ENCODE peak calls at places on chromosomes 7 and 10, in nine cellular contexts. C is astrocyte of the spinal cord; Q is left lung; Z is prostate gland; K is CD8-positive, alpha-beta memory T cell; S is NT2/D1; D is HCT116; M is AG09309; B is IMR-90. U is an unnamed sample.

GRCh38 chr10:100186253-100186780 is 488 bp upstream of the ERLIN1 start:
- DNase-seq in B (peak), Z (peak), M (no peak), Q (peak), D (no peak), C (no peak), S (no peak), K (no peak), U (no peak)

GRCh38 chr7:99953649-99954048 is 22.2 kb downstream of the AZGP1 start:
- DNase-seq in M (peak), D (no peak), Q (peak), C (no peak), S (no peak), B (peak), K (no peak), Z (peak), U (no peak)

GRCh38 chr7:33728779-33729646 is 176.3 kb upstream of the BMPER start:
- DNase-seq in D (no peak), Q (no peak), K (no peak), B (no peak), C (no peak), S (no peak), M (no peak), Z (no peak), U (no peak)

GRCh38 chr10:282294-283139 is 147.3 kb downstream of the ZMYND11 start:
- DNase-seq in B (peak), S (no peak), Z (no peak), C (peak), M (no peak), D (no peak), K (no peak), Q (no peak), U (no peak)

GRCh38 chr10:95242581-95243317 is 48.1 kb downstream of the PDLIM1 start:
- DNase-seq in Z (no peak), B (peak), Q (no peak), C (peak), S (peak), D (no peak), M (peak), K (no peak), U (no peak)

GRCh38 chr7:141381794-141382453 is 169.3 kb upstream of the AGK start:
- DNase-seq in Z (no peak), K (no peak), C (no peak), M (no peak), Q (no peak), D (no peak), S (no peak), B (no peak), U (no peak)

GRCh38 chr7:114345494-114345893 is 69.1 kb upstream of the FOXP2 start:
- DNase-seq in M (no peak), D (no peak), C (peak), Z (no peak), K (no peak), S (no peak), Q (no peak), B (peak), U (no peak)

GRCh38 chr7:13282377-13282980 is 595.0 kb downstream of the ARL4A start:
- DNase-seq in Q (no peak), S (no peak), K (no peak), M (no peak), Z (no peak), D (peak), C (peak), B (peak), U (no peak)

GRCh38 chr10:69215405-69216176 is 4.5 kb upstream of the HKDC1 start:
- DNase-seq in C (no peak), Z (no peak), D (no peak), M (no peak), Q (no peak), S (no peak), B (no peak), K (no peak), U (no peak)

GRCh38 chr10:67386260-67386659 is 309.7 kb downstream of the CTNNA3 start:
- DNase-seq in S (no peak), B (no peak), K (no peak), C (peak), Q (no peak), M (no peak), D (no peak), Z (no peak), U (no peak)

GRCh38 chr10:24617771-24618396 is 105.8 kb downstream of the ARHGAP21 start:
- DNase-seq in C (peak), M (no peak), Q (no peak), K (peak), B (peak), D (peak), Z (peak), S (peak), U (peak)

GRCh38 chr7:66283003-66283920 is 78.1 kb downstream of the TPST1 start:
- DNase-seq in M (peak), C (peak), Z (no peak), K (no peak), B (peak), S (no peak), Q (no peak), D (peak), U (no peak)

GRCh38 chr10:51001587-51001986 is 72.7 kb upstream of the PRKG1 start:
- DNase-seq in Z (no peak), C (peak), K (no peak), Q (no peak), D (no peak), M (no peak), S (no peak), B (no peak), U (no peak)

GRCh38 chr7:14988941-14989340 is 86.4 kb upstream of the DGKB start:
- DNase-seq in C (no peak), M (peak), S (no peak), Q (no peak), Z (no peak), K (no peak), B (no peak), D (no peak), U (no peak)

GRCh38 chr10:48448796-48449195 is 142.3 kb downstream of the MAPK8 start:
- DNase-seq in Z (no peak), C (peak), Q (no peak), B (peak), S (no peak), D (no peak), M (no peak), K (no peak), U (no peak)

GRCh38 chr10:132282667-132283603 is 24.8 kb downstream of the STK32C start:
- DNase-seq in Z (no peak), M (no peak), S (no peak), K (no peak), B (no peak), D (no peak), C (no peak), Q (no peak), U (no peak)

GRCh38 chr10:42975558-42976352 is 101.1 kb upstream of the RET start:
- DNase-seq in B (no peak), M (no peak), Q (peak), S (no peak), D (peak), Z (no peak), C (no peak), K (no peak), U (no peak)

GRCh38 chr10:95545981-95546380 is 15.2 kb downstream of the SORBS1 start:
- DNase-seq in Q (no peak), Z (no peak), C (no peak), M (no peak), D (no peak), K (no peak), S (no peak), B (no peak), U (no peak)

GRCh38 chr10:30709229-30709628 is 79.7 kb upstream of the LYZL2 start:
- DNase-seq in S (no peak), B (no peak), Q (no peak), C (no peak), M (no peak), Z (no peak), D (no peak), K (no peak), U (no peak)

GRCh38 chr7:26863504-26864308 is 684 bp downstream of the SKAP2 start:
- DNase-seq in Z (no peak), M (no peak), S (peak), Q (no peak), K (peak), D (peak), C (peak), B (peak), U (peak)

GRCh38 chr10:94107191-94107590 is 113.5 kb downstream of the PLCE1 start:
- DNase-seq in B (no peak), S (no peak), K (no peak), Q (no peak), M (no peak), Z (no peak), D (no peak), C (no peak), U (no peak)

GRCh38 chr10:126080303-126080825 is 184.0 kb downstream of the FANK1 start:
- DNase-seq in Z (no peak), D (no peak), S (no peak), B (no peak), M (no peak), Q (no peak), K (no peak), C (peak), U (no peak)

GRCh38 chr7:100835903-100836811 is 8.8 kb upstream of the EPHB4 start:
- DNase-seq in B (no peak), C (no peak), Z (peak), M (no peak), S (peak), Q (peak), K (no peak), D (no peak), U (no peak)

DNA sequence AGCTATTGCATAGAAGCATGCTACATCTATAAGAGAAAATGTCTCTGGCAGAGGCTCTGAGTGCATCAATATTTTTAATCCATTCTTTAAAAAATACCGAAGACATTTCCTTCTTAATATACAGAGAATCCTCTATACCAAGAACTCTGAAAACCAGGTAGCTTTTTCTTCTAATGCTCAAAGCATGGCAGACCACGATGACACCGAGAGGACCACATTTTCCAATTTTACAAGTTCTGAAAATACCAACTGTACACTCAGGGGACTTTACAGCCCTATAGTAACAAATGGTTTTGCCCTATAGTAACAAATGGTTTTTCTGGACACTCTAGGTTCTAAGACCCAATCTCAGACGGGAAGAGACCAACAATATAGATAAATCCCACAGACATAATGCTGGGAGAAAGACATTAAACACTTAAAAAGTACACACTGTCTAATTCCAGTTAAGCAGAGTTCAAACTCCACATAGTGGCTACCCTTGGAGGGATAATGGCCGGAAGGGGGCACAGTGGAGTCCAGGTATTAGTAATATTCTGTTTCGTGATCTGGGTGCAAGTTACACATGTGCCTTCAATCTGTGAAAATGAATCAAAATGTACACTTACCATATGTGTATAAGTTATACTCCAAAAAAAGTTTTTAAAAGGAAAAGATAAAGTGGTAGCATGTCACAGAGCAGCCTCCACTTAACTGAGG is 26.2 kb downstream of the CCDC6 start:
- DNase-seq in K (no peak), Q (no peak), Z (no peak), B (no peak), M (no peak), D (no peak), C (no peak), S (no peak), U (no peak)
- H3K4me3 ChIP-seq in K (peak), Q (no peak), Z (no peak), B (no peak), M (no peak), D (no peak), C (no peak), S (no peak), U (peak)

DNA sequence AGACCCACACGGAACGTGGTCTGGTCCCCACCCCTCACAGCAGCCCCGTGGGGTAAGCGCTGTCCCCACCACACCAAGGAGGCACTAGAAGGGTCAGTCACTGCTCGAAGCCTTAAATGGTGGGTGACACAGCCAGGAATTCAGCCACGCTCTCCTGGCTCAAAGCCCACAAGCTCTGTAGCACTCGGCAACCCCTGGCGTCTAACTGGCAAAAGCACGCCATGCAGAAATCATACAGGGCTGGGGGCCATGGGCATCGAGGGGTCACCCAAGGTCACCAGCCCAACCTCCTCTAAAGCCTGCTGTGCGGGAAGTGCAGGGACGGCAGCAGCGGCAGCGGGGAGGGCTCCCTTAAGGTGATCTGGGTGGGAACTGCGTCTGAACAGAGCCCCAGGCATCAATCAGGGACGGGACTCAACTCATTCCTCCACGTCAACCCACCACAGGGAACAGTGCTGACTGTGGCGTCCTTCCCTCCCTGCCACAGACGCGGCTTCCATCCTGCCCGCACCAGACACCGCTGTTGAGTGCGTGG is 7.8 kb downstream of the GPER1 start:
- DNase-seq in D (no peak), B (no peak), Z (no peak), Q (no peak), K (no peak), S (no peak), C (peak), M (no peak), U (no peak)
- H3K4me3 ChIP-seq in D (no peak), B (no peak), Z (no peak), Q (no peak), K (no peak), S (no peak), C (no peak), M (no peak), U (no peak)

GRCh38 chr7:23476286-23477169 is 6.2 kb upstream of the IGF2BP3 start:
- DNase-seq in S (no peak), C (no peak), Q (no peak), D (no peak), K (no peak), Z (no peak), M (no peak), B (no peak), U (no peak)
- H3K4me3 ChIP-seq in S (peak), C (no peak), Q (no peak), D (no peak), K (no peak), Z (no peak), M (no peak), B (no peak), U (peak)

GRCh38 chr7:116512524-116513188 is 12.2 kb upstream of the CAV1 start:
- DNase-seq in D (no peak), B (peak), K (no peak), Q (no peak), Z (no peak), S (no peak), C (no peak), M (no peak), U (no peak)
- H3K4me3 ChIP-seq in D (peak), B (no peak), K (no peak), Q (no peak), Z (no peak), S (no peak), C (no peak), M (no peak), U (peak)

DNA sequence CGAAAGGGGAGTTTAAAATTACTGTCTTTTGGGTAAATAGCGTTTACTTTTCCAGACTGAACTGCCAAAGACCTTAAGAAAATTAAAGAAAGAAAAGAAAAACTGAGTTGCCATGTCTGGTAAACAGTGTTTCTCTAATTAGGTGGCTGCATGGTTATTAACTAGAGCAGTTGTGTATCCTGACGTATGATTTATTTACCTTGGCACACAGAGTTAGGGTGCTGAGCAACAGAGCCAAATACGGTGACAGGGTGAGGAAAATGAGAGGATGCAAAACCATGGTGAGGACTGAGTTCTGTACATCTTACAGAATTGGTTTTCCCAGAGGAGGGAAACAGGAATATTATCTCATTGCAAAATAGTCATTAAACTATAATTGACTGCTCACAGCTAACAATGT is 546.4 kb upstream of the FZD8 start:
- DNase-seq in Q (no peak), B (no peak), D (no peak), S (no peak), Z (no peak), M (no peak), K (no peak), C (peak), U (no peak)
- H3K4me3 ChIP-seq in Q (no peak), B (no peak), D (no peak), S (no peak), Z (no peak), M (no peak), K (no peak), C (no peak), U (no peak)

DNA sequence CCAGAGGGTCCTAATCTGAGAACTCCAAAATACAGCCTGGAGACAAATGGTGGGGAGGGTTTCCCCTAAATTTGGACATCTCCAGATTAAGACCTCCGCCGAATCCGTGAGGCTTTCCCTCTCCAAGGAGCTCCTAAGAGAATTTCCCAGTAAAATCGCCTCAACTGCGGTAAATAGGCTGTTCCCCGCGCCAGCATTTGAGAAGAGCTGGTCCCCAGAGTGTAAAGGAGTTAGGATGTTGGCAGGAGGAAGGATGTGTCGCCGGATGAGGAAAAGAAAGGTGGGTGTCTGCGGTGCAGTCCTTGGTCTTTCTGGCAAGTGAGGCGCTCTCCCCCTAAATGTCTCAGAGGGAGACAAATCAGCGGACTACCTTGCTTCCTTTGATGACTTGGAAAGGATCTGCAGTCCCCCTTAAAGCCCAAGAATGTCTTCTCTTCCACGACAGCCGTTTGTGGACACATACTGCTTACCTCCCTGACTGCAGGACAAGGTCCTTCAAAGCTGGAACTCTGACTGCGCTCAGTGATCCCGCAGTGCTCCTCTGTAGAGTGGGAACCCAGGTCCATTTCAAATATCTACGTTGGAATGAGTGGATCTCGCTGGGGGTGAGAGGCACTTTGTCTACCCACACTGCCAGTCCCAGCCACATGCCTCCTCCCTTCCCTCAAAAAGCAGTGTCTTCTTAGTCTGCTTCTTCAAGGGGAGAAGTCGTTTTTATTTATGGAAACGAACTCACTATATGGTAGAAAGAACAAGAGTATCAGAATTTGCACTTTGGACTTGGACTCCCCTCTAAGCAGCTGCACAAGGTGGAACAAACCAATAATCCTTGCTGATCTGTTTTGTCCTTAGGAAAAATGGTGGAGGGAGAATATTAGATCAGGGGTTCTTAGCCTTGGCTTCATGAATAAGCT is 1.0 kb upstream of the DLG5 start:
- DNase-seq in M (no peak), Z (no peak), C (no peak), D (no peak), B (no peak), S (no peak), Q (no peak), K (no peak), U (no peak)
- H3K4me3 ChIP-seq in M (peak), Z (peak), C (peak), D (peak), B (peak), S (peak), Q (peak), K (no peak), U (peak)

GRCh38 chr10:12334186-12334530 is 15.2 kb upstream of the CAMK1D start:
- DNase-seq in D (no peak), B (no peak), Z (no peak), Q (no peak), C (no peak), M (no peak), K (no peak), S (no peak), U (no peak)
- H3K4me3 ChIP-seq in D (no peak), B (no peak), Z (no peak), Q (no peak), C (no peak), M (no peak), K (no peak), S (no peak), U (no peak)